ENCODE peak calls at places on chromosomes 4 and X, in eight cellular contexts. R, Z, U, C, N, E, I and F are unnamed samples.

GRCh38 chr4:51831133-51831532 is 11.8 kb upstream of the DCUN1D4 start:
- DNase-seq in Z (peak; percentile 31), N (peak; percentile 21), U (peak; percentile 63), R (peak; percentile 48), I (peak; percentile 61), C (peak; percentile 64), E (no peak), F (peak; percentile 61)

GRCh38 chrX:101160001-101160400 is 59.6 kb upstream of the DRP2 start:
- DNase-seq in U (no peak), C (no peak), R (no peak), N (no peak), E (no peak), I (peak; percentile 1), Z (no peak), F (no peak)

GRCh38 chr4:122747883-122748282 is 15.4 kb downstream of the BBS12 start:
- DNase-seq in E (no peak), Z (no peak), C (no peak), U (no peak), R (no peak), N (no peak), I (no peak), F (no peak)

GRCh38 chrX:46628406-46629371 is 55.1 kb downstream of the CHST7 start:
- DNase-seq in U (peak; percentile 51), I (peak; percentile 29), N (no peak), R (no peak), Z (no peak), E (no peak), C (no peak), F (no peak)

GRCh38 chrX:153379971-153380581 is 21.1 kb downstream of the PNMA6E start:
- DNase-seq in N (no peak), I (no peak), U (no peak), E (no peak), R (no peak), Z (no peak), C (no peak), F (no peak)

GRCh38 chrX:129831486-129831885 is 12.2 kb downstream of the ZDHHC9 start:
- DNase-seq in U (no peak), E (no peak), N (peak; percentile 41), R (no peak), C (no peak), Z (no peak), I (peak; percentile 84), F (no peak)

GRCh38 chr4:3302786-3303444 is 10.1 kb downstream of the RGS12 start:
- DNase-seq in E (no peak), C (peak; percentile 54), R (no peak), I (no peak), Z (no peak), U (no peak), N (no peak), F (no peak)

GRCh38 chr4:148007303-148007702 is 275.4 kb downstream of the ARHGAP10 start:
- DNase-seq in N (no peak), E (peak; percentile 78), I (no peak), U (no peak), C (no peak), R (no peak), Z (no peak), F (no peak)

GRCh38 chr4:8383016-8383415 is 57.5 kb downstream of the ACOX3 start:
- DNase-seq in N (no peak), Z (no peak), C (no peak), U (peak; percentile 32), E (no peak), I (no peak), R (no peak), F (no peak)

GRCh38 chrX:36867143-36867542 is 141.0 kb upstream of the FAM47C start:
- DNase-seq in I (peak; percentile 35), C (no peak), Z (no peak), E (no peak), R (no peak), U (no peak), N (peak; percentile 14), F (peak; percentile 1)

GRCh38 chrX:15564981-15565579 is 35.7 kb downstream of the ACE2 start:
- DNase-seq in E (peak; percentile 18), R (no peak), N (peak; percentile 66), Z (no peak), I (peak; percentile 68), U (peak; percentile 73), C (peak; percentile 12), F (no peak)

GRCh38 chr4:137623013-137623412 is 90.7 kb upstream of the PCDH18 start:
- DNase-seq in N (peak; percentile 84), R (no peak), Z (no peak), E (no peak), U (no peak), I (no peak), C (no peak), F (peak; percentile 43)

GRCh38 chrX:47380268-47380667 is 9.9 kb downstream of the ZNF157 start:
- DNase-seq in E (no peak), R (peak; percentile 53), U (peak; percentile 42), N (no peak), I (peak; percentile 6), Z (no peak), C (peak; percentile 75), F (no peak)

GRCh38 chr4:18670034-18670433 is 648.5 kb upstream of the LCORL start:
- DNase-seq in N (no peak), R (no peak), I (no peak), C (no peak), U (no peak), Z (no peak), E (no peak), F (no peak)

GRCh38 chr4:40180356-40180755 is 16.5 kb upstream of the RHOH start:
- DNase-seq in E (no peak), C (no peak), R (no peak), U (no peak), Z (no peak), I (no peak), N (no peak), F (no peak)

GRCh38 chr4:185671041-185671440 is 135.7 kb upstream of the PDLIM3 start:
- DNase-seq in E (no peak), R (no peak), Z (no peak), I (no peak), U (no peak), C (no peak), N (no peak), F (no peak)

GRCh38 chr4:151324449-151325319 is 721 bp downstream of the SH3D19 start:
- DNase-seq in N (peak; percentile 22), C (no peak), U (peak; percentile 50), E (no peak), Z (no peak), I (peak; percentile 48), R (no peak), F (peak; percentile 77)

GRCh38 chr4:152014280-152014679 is 253.5 kb upstream of the GATB start:
- DNase-seq in N (no peak), Z (peak; percentile 44), R (peak; percentile 28), C (peak; percentile 73), E (no peak), U (no peak), I (no peak), F (no peak)

GRCh38 chr4:40843696-40844095 is 93.9 kb downstream of the NSUN7 start:
- DNase-seq in U (no peak), N (peak; percentile 30), R (no peak), Z (no peak), I (no peak), E (no peak), C (peak; percentile 50), F (no peak)

GRCh38 chr4:102438873-102439614 is 62.1 kb upstream of the NFKB1 start:
- DNase-seq in N (no peak), I (peak; percentile 40), E (peak; percentile 36), C (no peak), R (no peak), U (no peak), Z (no peak), F (no peak)

GRCh38 chr4:173910911-173911310 is 372.6 kb downstream of the FBXO8 start:
- DNase-seq in I (no peak), N (no peak), Z (no peak), R (no peak), C (no peak), E (no peak), U (peak; percentile 42), F (no peak)

GRCh38 chr4:17115546-17115945 is 217.1 kb upstream of the LDB2 start:
- DNase-seq in E (no peak), U (no peak), C (no peak), I (no peak), R (no peak), Z (no peak), N (no peak), F (no peak)

GRCh38 chr4:173821851-173822250 is 291.8 kb upstream of the HAND2 start:
- DNase-seq in C (no peak), R (no peak), N (no peak), U (no peak), Z (no peak), I (no peak), E (no peak), F (no peak)

GRCh38 chr4:140344111-140344510 is 29.3 kb upstream of the SCOC start:
- DNase-seq in C (no peak), U (no peak), E (no peak), N (no peak), R (no peak), I (no peak), Z (no peak), F (no peak)

GRCh38 chrX:149871940-149872339 is 9.0 kb upstream of the MAGEA8 start:
- DNase-seq in Z (no peak), U (no peak), I (no peak), R (peak; percentile 38), C (peak; percentile 56), E (no peak), N (no peak), F (no peak)

GRCh38 chrX:57155171-57155570 is 18.0 kb upstream of the SPIN2A start:
- DNase-seq in I (no peak), C (no peak), N (no peak), Z (no peak), R (no peak), E (no peak), U (no peak), F (no peak)